ENCODE peak calls at places on chromosomes 16 and 17, in nine cellular contexts. One of them, this sample, is unnamed.

GRCh38 chr17:74442291-74442669 is 10.4 kb downstream of the GPRC5C start:
- DNase-seq in activated CD8-positive, alpha-beta memory T cell treated with anti-CD3 and anti-CD28 coated beads for 48 hours: no peak
- DNase-seq in A549: no peak
- DNase-seq in anterior cingulate cortex: no peak
- DNase-seq in neuronal stem cell: no peak
- DNase-seq in stimulated activated naive B cell treated with anti-CD40 and anti-IgM and Interleukin-4, amounts not matched to agents 10 μg/mL and 1 μg/mL and 100 μg/mL, for 72 hours: no peak
- DNase-seq in SJCRH30: no peak
- DNase-seq in AG20443: no peak
- DNase-seq in T-helper 9 cell: no peak
- DNase-seq in this sample: no peak

GRCh38 chr16:81376880-81377279 is 62.1 kb downstream of the GAN start:
- DNase-seq in activated CD8-positive, alpha-beta memory T cell treated with anti-CD3 and anti-CD28 coated beads for 48 hours: no peak
- DNase-seq in A549: no peak
- DNase-seq in anterior cingulate cortex: no peak
- DNase-seq in neuronal stem cell: no peak
- DNase-seq in stimulated activated naive B cell treated with anti-CD40 and anti-IgM and Interleukin-4, amounts not matched to agents 10 μg/mL and 1 μg/mL and 100 μg/mL, for 72 hours: no peak
- DNase-seq in SJCRH30: no peak
- DNase-seq in AG20443: no peak
- DNase-seq in T-helper 9 cell: no peak
- DNase-seq in this sample: no peak

GRCh38 chr17:56206351-56206750 is 53.1 kb downstream of the ANKFN1 start:
- DNase-seq in activated CD8-positive, alpha-beta memory T cell treated with anti-CD3 and anti-CD28 coated beads for 48 hours: no peak
- DNase-seq in A549: no peak
- DNase-seq in anterior cingulate cortex: no peak
- DNase-seq in neuronal stem cell: no peak
- DNase-seq in stimulated activated naive B cell treated with anti-CD40 and anti-IgM and Interleukin-4, amounts not matched to agents 10 μg/mL and 1 μg/mL and 100 μg/mL, for 72 hours: no peak
- DNase-seq in SJCRH30: no peak
- DNase-seq in AG20443: no peak
- DNase-seq in T-helper 9 cell: no peak
- DNase-seq in this sample: no peak

GRCh38 chr17:77882481-77883212 is 75.9 kb upstream of the TNRC6C start:
- DNase-seq in activated CD8-positive, alpha-beta memory T cell treated with anti-CD3 and anti-CD28 coated beads for 48 hours: peak; percentile 45
- DNase-seq in A549: peak; percentile 31
- DNase-seq in anterior cingulate cortex: no peak
- DNase-seq in neuronal stem cell: no peak
- DNase-seq in stimulated activated naive B cell treated with anti-CD40 and anti-IgM and Interleukin-4, amounts not matched to agents 10 μg/mL and 1 μg/mL and 100 μg/mL, for 72 hours: peak; percentile 67
- DNase-seq in SJCRH30: peak; percentile 66
- DNase-seq in AG20443: peak; percentile 60
- DNase-seq in T-helper 9 cell: peak; percentile 85
- DNase-seq in this sample: peak; percentile 72

GRCh38 chr16:83727751-83728352 is 79.9 kb upstream of the HSBP1 start:
- DNase-seq in activated CD8-positive, alpha-beta memory T cell treated with anti-CD3 and anti-CD28 coated beads for 48 hours: no peak
- DNase-seq in A549: no peak
- DNase-seq in anterior cingulate cortex: no peak
- DNase-seq in neuronal stem cell: no peak
- DNase-seq in stimulated activated naive B cell treated with anti-CD40 and anti-IgM and Interleukin-4, amounts not matched to agents 10 μg/mL and 1 μg/mL and 100 μg/mL, for 72 hours: no peak
- DNase-seq in SJCRH30: no peak
- DNase-seq in AG20443: no peak
- DNase-seq in T-helper 9 cell: no peak
- DNase-seq in this sample: no peak

GRCh38 chr16:17432902-17433576 is 37.7 kb downstream of the XYLT1 start:
- DNase-seq in activated CD8-positive, alpha-beta memory T cell treated with anti-CD3 and anti-CD28 coated beads for 48 hours: no peak
- DNase-seq in A549: no peak
- DNase-seq in anterior cingulate cortex: no peak
- DNase-seq in neuronal stem cell: no peak
- DNase-seq in stimulated activated naive B cell treated with anti-CD40 and anti-IgM and Interleukin-4, amounts not matched to agents 10 μg/mL and 1 μg/mL and 100 μg/mL, for 72 hours: no peak
- DNase-seq in SJCRH30: no peak
- DNase-seq in AG20443: peak; percentile 47
- DNase-seq in T-helper 9 cell: no peak
- DNase-seq in this sample: no peak

GRCh38 chr16:10971560-10971961 is 27.2 kb downstream of the CLEC16A start:
- DNase-seq in activated CD8-positive, alpha-beta memory T cell treated with anti-CD3 and anti-CD28 coated beads for 48 hours: no peak
- DNase-seq in A549: peak; percentile 77
- DNase-seq in anterior cingulate cortex: no peak
- DNase-seq in neuronal stem cell: peak; percentile 65
- DNase-seq in stimulated activated naive B cell treated with anti-CD40 and anti-IgM and Interleukin-4, amounts not matched to agents 10 μg/mL and 1 μg/mL and 100 μg/mL, for 72 hours: no peak
- DNase-seq in SJCRH30: peak; percentile 80
- DNase-seq in AG20443: peak; percentile 84
- DNase-seq in T-helper 9 cell: no peak
- DNase-seq in this sample: no peak

GRCh38 chr17:45824901-45825492 is 19.7 kb upstream of the SPPL2C start:
- DNase-seq in activated CD8-positive, alpha-beta memory T cell treated with anti-CD3 and anti-CD28 coated beads for 48 hours: no peak
- DNase-seq in A549: no peak
- DNase-seq in anterior cingulate cortex: no peak
- DNase-seq in neuronal stem cell: no peak
- DNase-seq in stimulated activated naive B cell treated with anti-CD40 and anti-IgM and Interleukin-4, amounts not matched to agents 10 μg/mL and 1 μg/mL and 100 μg/mL, for 72 hours: no peak
- DNase-seq in SJCRH30: no peak
- DNase-seq in AG20443: no peak
- DNase-seq in T-helper 9 cell: no peak
- DNase-seq in this sample: no peak

GRCh38 chr17:38733315-38734234 is 3.4 kb downstream of the CISD3 start:
- DNase-seq in activated CD8-positive, alpha-beta memory T cell treated with anti-CD3 and anti-CD28 coated beads for 48 hours: no peak
- DNase-seq in A549: peak; percentile 67
- DNase-seq in anterior cingulate cortex: no peak
- DNase-seq in neuronal stem cell: no peak
- DNase-seq in stimulated activated naive B cell treated with anti-CD40 and anti-IgM and Interleukin-4, amounts not matched to agents 10 μg/mL and 1 μg/mL and 100 μg/mL, for 72 hours: no peak
- DNase-seq in SJCRH30: no peak
- DNase-seq in AG20443: no peak
- DNase-seq in T-helper 9 cell: no peak
- DNase-seq in this sample: no peak

GRCh38 chr17:65085397-65085796 is 28.9 kb upstream of the GNA13 start:
- DNase-seq in activated CD8-positive, alpha-beta memory T cell treated with anti-CD3 and anti-CD28 coated beads for 48 hours: no peak
- DNase-seq in A549: peak; percentile 41
- DNase-seq in anterior cingulate cortex: no peak
- DNase-seq in neuronal stem cell: no peak
- DNase-seq in stimulated activated naive B cell treated with anti-CD40 and anti-IgM and Interleukin-4, amounts not matched to agents 10 μg/mL and 1 μg/mL and 100 μg/mL, for 72 hours: no peak
- DNase-seq in SJCRH30: no peak
- DNase-seq in AG20443: no peak
- DNase-seq in T-helper 9 cell: no peak
- DNase-seq in this sample: no peak

GRCh38 chr16:28324235-28324886 is 32.0 kb downstream of the SBK1 start:
- DNase-seq in activated CD8-positive, alpha-beta memory T cell treated with anti-CD3 and anti-CD28 coated beads for 48 hours: no peak
- DNase-seq in A549: peak; percentile 31
- DNase-seq in anterior cingulate cortex: no peak
- DNase-seq in neuronal stem cell: no peak
- DNase-seq in stimulated activated naive B cell treated with anti-CD40 and anti-IgM and Interleukin-4, amounts not matched to agents 10 μg/mL and 1 μg/mL and 100 μg/mL, for 72 hours: no peak
- DNase-seq in SJCRH30: peak; percentile 0
- DNase-seq in AG20443: no peak
- DNase-seq in T-helper 9 cell: no peak
- DNase-seq in this sample: no peak

GRCh38 chr16:74837056-74837455 is 62.4 kb upstream of the FA2H start:
- DNase-seq in activated CD8-positive, alpha-beta memory T cell treated with anti-CD3 and anti-CD28 coated beads for 48 hours: no peak
- DNase-seq in A549: no peak
- DNase-seq in anterior cingulate cortex: no peak
- DNase-seq in neuronal stem cell: no peak
- DNase-seq in stimulated activated naive B cell treated with anti-CD40 and anti-IgM and Interleukin-4, amounts not matched to agents 10 μg/mL and 1 μg/mL and 100 μg/mL, for 72 hours: no peak
- DNase-seq in SJCRH30: no peak
- DNase-seq in AG20443: no peak
- DNase-seq in T-helper 9 cell: no peak
- DNase-seq in this sample: no peak

GRCh38 chr17:43010667-43011308 is 4.2 kb downstream of the IFI35 start:
- DNase-seq in activated CD8-positive, alpha-beta memory T cell treated with anti-CD3 and anti-CD28 coated beads for 48 hours: no peak
- DNase-seq in A549: peak; percentile 64
- DNase-seq in anterior cingulate cortex: no peak
- DNase-seq in neuronal stem cell: no peak
- DNase-seq in stimulated activated naive B cell treated with anti-CD40 and anti-IgM and Interleukin-4, amounts not matched to agents 10 μg/mL and 1 μg/mL and 100 μg/mL, for 72 hours: no peak
- DNase-seq in SJCRH30: no peak
- DNase-seq in AG20443: no peak
- DNase-seq in T-helper 9 cell: no peak
- DNase-seq in this sample: no peak

GRCh38 chr16:59385953-59386352 is 651.8 kb upstream of the GOT2 start:
- DNase-seq in activated CD8-positive, alpha-beta memory T cell treated with anti-CD3 and anti-CD28 coated beads for 48 hours: no peak
- DNase-seq in A549: no peak
- DNase-seq in anterior cingulate cortex: no peak
- DNase-seq in neuronal stem cell: no peak
- DNase-seq in stimulated activated naive B cell treated with anti-CD40 and anti-IgM and Interleukin-4, amounts not matched to agents 10 μg/mL and 1 μg/mL and 100 μg/mL, for 72 hours: no peak
- DNase-seq in SJCRH30: peak; percentile 71
- DNase-seq in AG20443: peak; percentile 90
- DNase-seq in T-helper 9 cell: no peak
- DNase-seq in this sample: no peak

GRCh38 chr17:77312786-77313599 is 172.2 kb downstream of the SEC14L1 start:
- DNase-seq in activated CD8-positive, alpha-beta memory T cell treated with anti-CD3 and anti-CD28 coated beads for 48 hours: no peak
- DNase-seq in A549: no peak
- DNase-seq in anterior cingulate cortex: peak; percentile 21
- DNase-seq in neuronal stem cell: no peak
- DNase-seq in stimulated activated naive B cell treated with anti-CD40 and anti-IgM and Interleukin-4, amounts not matched to agents 10 μg/mL and 1 μg/mL and 100 μg/mL, for 72 hours: no peak
- DNase-seq in SJCRH30: no peak
- DNase-seq in AG20443: peak; percentile 83
- DNase-seq in T-helper 9 cell: no peak
- DNase-seq in this sample: no peak

GRCh38 chr16:69937465-69937951 is 13.6 kb upstream of the CLEC18A start:
- DNase-seq in activated CD8-positive, alpha-beta memory T cell treated with anti-CD3 and anti-CD28 coated beads for 48 hours: no peak
- DNase-seq in A549: peak; percentile 72
- DNase-seq in anterior cingulate cortex: no peak
- DNase-seq in neuronal stem cell: no peak
- DNase-seq in stimulated activated naive B cell treated with anti-CD40 and anti-IgM and Interleukin-4, amounts not matched to agents 10 μg/mL and 1 μg/mL and 100 μg/mL, for 72 hours: no peak
- DNase-seq in SJCRH30: no peak
- DNase-seq in AG20443: no peak
- DNase-seq in T-helper 9 cell: no peak
- DNase-seq in this sample: no peak

GRCh38 chr17:6027342-6028024 is 42.7 kb upstream of the WSCD1 start:
- DNase-seq in activated CD8-positive, alpha-beta memory T cell treated with anti-CD3 and anti-CD28 coated beads for 48 hours: no peak
- DNase-seq in A549: no peak
- DNase-seq in anterior cingulate cortex: no peak
- DNase-seq in neuronal stem cell: no peak
- DNase-seq in stimulated activated naive B cell treated with anti-CD40 and anti-IgM and Interleukin-4, amounts not matched to agents 10 μg/mL and 1 μg/mL and 100 μg/mL, for 72 hours: no peak
- DNase-seq in SJCRH30: peak; percentile 46
- DNase-seq in AG20443: no peak
- DNase-seq in T-helper 9 cell: no peak
- DNase-seq in this sample: no peak

GRCh38 chr17:74770498-74771318 is 5.4 kb downstream of the NAT9 start:
- DNase-seq in activated CD8-positive, alpha-beta memory T cell treated with anti-CD3 and anti-CD28 coated beads for 48 hours: no peak
- DNase-seq in A549: peak; percentile 77
- DNase-seq in anterior cingulate cortex: no peak
- DNase-seq in neuronal stem cell: no peak
- DNase-seq in stimulated activated naive B cell treated with anti-CD40 and anti-IgM and Interleukin-4, amounts not matched to agents 10 μg/mL and 1 μg/mL and 100 μg/mL, for 72 hours: peak; percentile 35
- DNase-seq in SJCRH30: no peak
- DNase-seq in AG20443: peak; percentile 49
- DNase-seq in T-helper 9 cell: peak; percentile 74
- DNase-seq in this sample: peak; percentile 64

GRCh38 chr16:54411555-54411954 is 125.0 kb upstream of the IRX3 start:
- DNase-seq in activated CD8-positive, alpha-beta memory T cell treated with anti-CD3 and anti-CD28 coated beads for 48 hours: no peak
- DNase-seq in A549: no peak
- DNase-seq in anterior cingulate cortex: no peak
- DNase-seq in neuronal stem cell: no peak
- DNase-seq in stimulated activated naive B cell treated with anti-CD40 and anti-IgM and Interleukin-4, amounts not matched to agents 10 μg/mL and 1 μg/mL and 100 μg/mL, for 72 hours: no peak
- DNase-seq in SJCRH30: no peak
- DNase-seq in AG20443: no peak
- DNase-seq in T-helper 9 cell: no peak
- DNase-seq in this sample: no peak

GRCh38 chr17:62680541-62681052 is 53.1 kb downstream of the MRC2 start:
- DNase-seq in activated CD8-positive, alpha-beta memory T cell treated with anti-CD3 and anti-CD28 coated beads for 48 hours: no peak
- DNase-seq in A549: no peak
- DNase-seq in anterior cingulate cortex: peak; percentile 8
- DNase-seq in neuronal stem cell: no peak
- DNase-seq in stimulated activated naive B cell treated with anti-CD40 and anti-IgM and Interleukin-4, amounts not matched to agents 10 μg/mL and 1 μg/mL and 100 μg/mL, for 72 hours: no peak
- DNase-seq in SJCRH30: no peak
- DNase-seq in AG20443: no peak
- DNase-seq in T-helper 9 cell: no peak
- DNase-seq in this sample: no peak

GRCh38 chr17:45061606-45062205 is 589 bp downstream of the NMT1 start:
- DNase-seq in activated CD8-positive, alpha-beta memory T cell treated with anti-CD3 and anti-CD28 coated beads for 48 hours: no peak
- DNase-seq in A549: no peak
- DNase-seq in anterior cingulate cortex: no peak
- DNase-seq in neuronal stem cell: no peak
- DNase-seq in stimulated activated naive B cell treated with anti-CD40 and anti-IgM and Interleukin-4, amounts not matched to agents 10 μg/mL and 1 μg/mL and 100 μg/mL, for 72 hours: no peak
- DNase-seq in SJCRH30: no peak
- DNase-seq in AG20443: no peak
- DNase-seq in T-helper 9 cell: no peak
- DNase-seq in this sample: no peak

GRCh38 chr17:5241861-5242671 is 7.4 kb upstream of the SCIMP start:
- DNase-seq in activated CD8-positive, alpha-beta memory T cell treated with anti-CD3 and anti-CD28 coated beads for 48 hours: no peak
- DNase-seq in A549: no peak
- DNase-seq in anterior cingulate cortex: no peak
- DNase-seq in neuronal stem cell: no peak
- DNase-seq in stimulated activated naive B cell treated with anti-CD40 and anti-IgM and Interleukin-4, amounts not matched to agents 10 μg/mL and 1 μg/mL and 100 μg/mL, for 72 hours: no peak
- DNase-seq in SJCRH30: no peak
- DNase-seq in AG20443: no peak
- DNase-seq in T-helper 9 cell: no peak
- DNase-seq in this sample: peak; percentile 1

This sample was measured in activated effector memory CD4-positive, alpha-beta T cell treated with Interleukin-2 at 50 U/mL for 16 hours.